ENCODE peak calls at places on chromosomes 11 and 22, in four cellular contexts. S is GM12878, L is K562, K is HepG2. X is an unnamed sample.
A peak's percentile ranks its signal among the peaks of the same experiment; 100 is the strongest.

GRCh38 chr11:86571273-86571948 is 101.0 kb downstream of the ME3 start:
- DNase-seq in S (no peak), L (peak; percentile 63), K (peak; percentile 69), X (peak; percentile 36)

GRCh38 chr11:104078995-104079394 is 42.6 kb downstream of the DDI1 start:
- DNase-seq in S (no peak), L (no peak), K (no peak), X (no peak)

GRCh38 chr11:1227551-1228182 is 4.8 kb downstream of the MUC5B start:
- DNase-seq in S (no peak), L (no peak), K (no peak), X (peak; percentile 33)

GRCh38 chr11:80285076-80285790 is 844.4 kb upstream of the TENM4 start:
- DNase-seq in S (no peak), L (no peak), K (no peak), X (no peak)

GRCh38 chr22:23098230-23098705 is 27.9 kb downstream of the GNAZ start:
- DNase-seq in S (no peak), L (peak; percentile 55), K (no peak), X (no peak)

GRCh38 chr11:109150603-109151002 is 271.4 kb upstream of the C11orf87 start:
- DNase-seq in S (no peak), L (no peak), K (no peak), X (no peak)

GRCh38 chr22:25057013-25057881 is 104.7 kb downstream of the KIAA1671 start:
- DNase-seq in S (no peak), L (peak; percentile 60), K (peak; percentile 44), X (peak; percentile 79)

GRCh38 chr11:2781413-2782274 is 81.8 kb upstream of the KCNQ1OT1 start:
- DNase-seq in S (no peak), L (peak; percentile 18), K (no peak), X (no peak)

GRCh38 chr11:8262552-8263108 is 1.0 kb downstream of the LMO1 start:
- DNase-seq in S (no peak), L (no peak), K (no peak), X (no peak)

DNA sequence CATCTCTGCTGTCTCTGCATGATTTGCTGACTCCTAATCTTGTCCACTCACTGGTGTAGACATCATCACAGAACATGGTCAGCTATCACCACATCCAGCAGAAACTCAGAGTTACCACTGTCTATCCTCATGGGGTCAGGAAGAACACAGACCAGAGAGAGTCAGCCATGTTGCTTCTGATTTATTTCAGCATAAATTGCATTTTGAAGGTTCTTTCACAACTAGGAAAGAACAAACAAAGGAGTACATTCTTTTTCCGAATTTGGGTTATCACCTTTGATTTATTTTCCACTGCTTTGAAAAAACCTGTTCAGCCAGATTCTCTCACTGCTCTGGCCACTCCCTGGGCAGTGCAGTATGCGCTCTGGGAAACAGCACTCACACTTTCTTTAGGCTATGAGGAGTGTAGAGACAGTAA is 172.0 kb upstream of the MTMR2 start:
- DNase-seq in S (no peak), L (no peak), K (no peak), X (no peak)
- TF ChIP-seq SMC3 in S (no peak), L (no peak), K (no peak), X (no peak)

GRCh38 chr11:111923351-111923788 is 4.7 kb downstream of the C11orf52 start:
- DNase-seq in S (no peak), L (no peak), K (peak; percentile 75), X (no peak)
- TF ChIP-seq JUND in S (no peak), L (no peak), K (no peak), X (no peak)

GRCh38 chr22:37244922-37245722 is 1.1 kb upstream of the RAC2 start:
- DNase-seq in S (no peak), L (no peak), K (no peak), X (no peak)
- TF ChIP-seq SMC3 in S (no peak), L (no peak), K (no peak), X (no peak)

GRCh38 chr22:32042924-32043323 is at the start of gene SLC5A1:
- DNase-seq in S (no peak), L (no peak), K (no peak), X (no peak)
- TF ChIP-seq JUND in S (no peak), L (no peak), K (no peak), X (no peak)

GRCh38 chr22:29266564-29267461 is 968 bp downstream of the RHBDD3 start:
- DNase-seq in S (no peak), L (no peak), K (no peak), X (peak; percentile 49)
- TF ChIP-seq SMC3 in S (no peak), L (no peak), K (no peak), X (no peak)

X was measured in SK-N-SH.